ENCODE peak calls at places on chromosomes 11 and 22, in nine cellular contexts. One of them, this sample, is unnamed.

GRCh38 chr11:125337836-125338235 is 158.2 kb downstream of the FEZ1 start:
- DNase-seq in lung: no peak
- DNase-seq in stimulated activated naive CD4-positive, alpha-beta T cell: no peak
- DNase-seq in AG10803: no peak
- DNase-seq in KG1: no peak
- DNase-seq in stromal cell of bone marrow: no peak
- DNase-seq in prostate gland: no peak
- DNase-seq in ureter: no peak
- DNase-seq in HTR-8/SVneo: no peak
- DNase-seq in this sample: no peak

GRCh38 chr11:72075109-72075508 is 5.2 kb downstream of the NUMA1 start:
- DNase-seq in lung: no peak
- DNase-seq in stimulated activated naive CD4-positive, alpha-beta T cell: no peak
- DNase-seq in AG10803: no peak
- DNase-seq in KG1: peak
- DNase-seq in stromal cell of bone marrow: no peak
- DNase-seq in prostate gland: no peak
- DNase-seq in ureter: no peak
- DNase-seq in HTR-8/SVneo: no peak
- DNase-seq in this sample: no peak

GRCh38 chr11:85575388-85575787 is 51.8 kb downstream of the DLG2 start:
- DNase-seq in lung: no peak
- DNase-seq in stimulated activated naive CD4-positive, alpha-beta T cell: no peak
- DNase-seq in AG10803: no peak
- DNase-seq in KG1: no peak
- DNase-seq in stromal cell of bone marrow: no peak
- DNase-seq in prostate gland: no peak
- DNase-seq in ureter: no peak
- DNase-seq in HTR-8/SVneo: no peak
- DNase-seq in this sample: no peak

GRCh38 chr11:12048936-12049790 is 40.7 kb upstream of the DKK3 start:
- DNase-seq in lung: no peak
- DNase-seq in stimulated activated naive CD4-positive, alpha-beta T cell: no peak
- DNase-seq in AG10803: no peak
- DNase-seq in KG1: no peak
- DNase-seq in stromal cell of bone marrow: no peak
- DNase-seq in prostate gland: no peak
- DNase-seq in ureter: no peak
- DNase-seq in HTR-8/SVneo: no peak
- DNase-seq in this sample: no peak

GRCh38 chr22:20166703-20167102 is 15.8 kb upstream of the CCDC188 start:
- DNase-seq in lung: no peak
- DNase-seq in stimulated activated naive CD4-positive, alpha-beta T cell: no peak
- DNase-seq in AG10803: no peak
- DNase-seq in KG1: no peak
- DNase-seq in stromal cell of bone marrow: no peak
- DNase-seq in prostate gland: no peak
- DNase-seq in ureter: no peak
- DNase-seq in HTR-8/SVneo: no peak
- DNase-seq in this sample: no peak

GRCh38 chr22:37519268-37520195 is at the start of gene CARD10:
- DNase-seq in lung: no peak
- DNase-seq in stimulated activated naive CD4-positive, alpha-beta T cell: no peak
- DNase-seq in AG10803: no peak
- DNase-seq in KG1: no peak
- DNase-seq in stromal cell of bone marrow: no peak
- DNase-seq in prostate gland: no peak
- DNase-seq in ureter: no peak
- DNase-seq in HTR-8/SVneo: no peak
- DNase-seq in this sample: no peak

GRCh38 chr11:128196235-128196634 is 391.1 kb downstream of the ETS1 start:
- DNase-seq in lung: no peak
- DNase-seq in stimulated activated naive CD4-positive, alpha-beta T cell: no peak
- DNase-seq in AG10803: peak
- DNase-seq in KG1: no peak
- DNase-seq in stromal cell of bone marrow: no peak
- DNase-seq in prostate gland: no peak
- DNase-seq in ureter: no peak
- DNase-seq in HTR-8/SVneo: no peak
- DNase-seq in this sample: no peak

GRCh38 chr11:120527111-120527748 is 15.7 kb downstream of the GRIK4 start:
- DNase-seq in lung: no peak
- DNase-seq in stimulated activated naive CD4-positive, alpha-beta T cell: no peak
- DNase-seq in AG10803: peak
- DNase-seq in KG1: no peak
- DNase-seq in stromal cell of bone marrow: peak
- DNase-seq in prostate gland: no peak
- DNase-seq in ureter: no peak
- DNase-seq in HTR-8/SVneo: no peak
- DNase-seq in this sample: no peak

GRCh38 chr22:35154937-35155387 is 89.0 kb downstream of the ISX start:
- DNase-seq in lung: peak
- DNase-seq in stimulated activated naive CD4-positive, alpha-beta T cell: no peak
- DNase-seq in AG10803: peak
- DNase-seq in KG1: peak
- DNase-seq in stromal cell of bone marrow: peak
- DNase-seq in prostate gland: peak
- DNase-seq in ureter: peak
- DNase-seq in HTR-8/SVneo: peak
- DNase-seq in this sample: peak

GRCh38 chr22:49307870-49308269 is 519.8 kb downstream of the BRD1 start:
- DNase-seq in lung: no peak
- DNase-seq in stimulated activated naive CD4-positive, alpha-beta T cell: no peak
- DNase-seq in AG10803: no peak
- DNase-seq in KG1: no peak
- DNase-seq in stromal cell of bone marrow: no peak
- DNase-seq in prostate gland: no peak
- DNase-seq in ureter: peak
- DNase-seq in HTR-8/SVneo: no peak
- DNase-seq in this sample: no peak

GRCh38 chr11:17694711-17695110 is 24.7 kb upstream of the MYOD1 start:
- DNase-seq in lung: no peak
- DNase-seq in stimulated activated naive CD4-positive, alpha-beta T cell: no peak
- DNase-seq in AG10803: no peak
- DNase-seq in KG1: no peak
- DNase-seq in stromal cell of bone marrow: no peak
- DNase-seq in prostate gland: no peak
- DNase-seq in ureter: no peak
- DNase-seq in HTR-8/SVneo: no peak
- DNase-seq in this sample: no peak

GRCh38 chr11:16613401-16614381 is 124.8 kb upstream of the C11orf58 start:
- DNase-seq in lung: peak
- DNase-seq in stimulated activated naive CD4-positive, alpha-beta T cell: peak
- DNase-seq in AG10803: peak
- DNase-seq in KG1: peak
- DNase-seq in stromal cell of bone marrow: peak
- DNase-seq in prostate gland: peak
- DNase-seq in ureter: peak
- DNase-seq in HTR-8/SVneo: peak
- DNase-seq in this sample: peak

GRCh38 chr11:5737672-5738071 is 1.4 kb downstream of the OR56B1 start:
- DNase-seq in lung: no peak
- DNase-seq in stimulated activated naive CD4-positive, alpha-beta T cell: no peak
- DNase-seq in AG10803: no peak
- DNase-seq in KG1: no peak
- DNase-seq in stromal cell of bone marrow: peak
- DNase-seq in prostate gland: no peak
- DNase-seq in ureter: no peak
- DNase-seq in HTR-8/SVneo: no peak
- DNase-seq in this sample: no peak

GRCh38 chr11:72141066-72141465 is 5.5 kb downstream of the FOLR3 start:
- DNase-seq in lung: no peak
- DNase-seq in stimulated activated naive CD4-positive, alpha-beta T cell: no peak
- DNase-seq in AG10803: peak
- DNase-seq in KG1: no peak
- DNase-seq in stromal cell of bone marrow: peak
- DNase-seq in prostate gland: no peak
- DNase-seq in ureter: no peak
- DNase-seq in HTR-8/SVneo: peak
- DNase-seq in this sample: no peak

GRCh38 chr11:87421422-87421821 is 383.7 kb downstream of the TMEM135 start:
- DNase-seq in lung: peak
- DNase-seq in stimulated activated naive CD4-positive, alpha-beta T cell: peak
- DNase-seq in AG10803: peak
- DNase-seq in KG1: peak
- DNase-seq in stromal cell of bone marrow: peak
- DNase-seq in prostate gland: peak
- DNase-seq in ureter: peak
- DNase-seq in HTR-8/SVneo: peak
- DNase-seq in this sample: peak

GRCh38 chr11:131703311-131703710 is 332.9 kb downstream of the NTM start:
- DNase-seq in lung: no peak
- DNase-seq in stimulated activated naive CD4-positive, alpha-beta T cell: no peak
- DNase-seq in AG10803: no peak
- DNase-seq in KG1: no peak
- DNase-seq in stromal cell of bone marrow: no peak
- DNase-seq in prostate gland: no peak
- DNase-seq in ureter: no peak
- DNase-seq in HTR-8/SVneo: no peak
- DNase-seq in this sample: no peak

GRCh38 chr11:78351193-78351592 is 66.4 kb downstream of the GAB2 start:
- DNase-seq in lung: no peak
- DNase-seq in stimulated activated naive CD4-positive, alpha-beta T cell: no peak
- DNase-seq in AG10803: no peak
- DNase-seq in KG1: peak
- DNase-seq in stromal cell of bone marrow: no peak
- DNase-seq in prostate gland: no peak
- DNase-seq in ureter: no peak
- DNase-seq in HTR-8/SVneo: no peak
- DNase-seq in this sample: peak

GRCh38 chr11:88174627-88175003 is 628 bp downstream of the RAB38 start:
- DNase-seq in lung: peak
- DNase-seq in stimulated activated naive CD4-positive, alpha-beta T cell: no peak
- DNase-seq in AG10803: peak
- DNase-seq in KG1: peak
- DNase-seq in stromal cell of bone marrow: peak
- DNase-seq in prostate gland: peak
- DNase-seq in ureter: peak
- DNase-seq in HTR-8/SVneo: no peak
- DNase-seq in this sample: peak

GRCh38 chr11:130947481-130947880 is 31.2 kb upstream of the SNX19 start:
- DNase-seq in lung: no peak
- DNase-seq in stimulated activated naive CD4-positive, alpha-beta T cell: no peak
- DNase-seq in AG10803: no peak
- DNase-seq in KG1: no peak
- DNase-seq in stromal cell of bone marrow: peak
- DNase-seq in prostate gland: no peak
- DNase-seq in ureter: no peak
- DNase-seq in HTR-8/SVneo: no peak
- DNase-seq in this sample: no peak

This sample was measured in NCI-H1930.